ENCODE peak calls at places on chromosomes 7 and 10, in nine cellular contexts. G is mammary epithelial cell, A is PC-3, L is IMR-90, E is mesendoderm, F is hepatocyte, H is fibroblast of lung, K is HCT116, C is neuronal stem cell. J is an unnamed sample. For H3K4me1 and H3K27me3, the result is how much of the 10 kb centered on the place peaks cover.

GRCh38 chr10:70784476-70784875 is 701 bp downstream of the TBATA start:
- DNase-seq in F (no peak), G (peak), H (no peak), C (no peak), K (no peak), A (peak), E (peak), L (peak), J (peak)

GRCh38 chr10:100625821-100626220 is 90.1 kb downstream of the HIF1AN start:
- DNase-seq in A (no peak), H (no peak), L (no peak), E (peak), G (no peak), C (peak), K (no peak), F (no peak), J (no peak)

GRCh38 chr7:66366701-66367100 is 161.6 kb downstream of the TPST1 start:
- DNase-seq in F (no peak), H (no peak), A (no peak), K (no peak), G (no peak), L (no peak), C (no peak), E (peak), J (no peak)

GRCh38 chr7:27745064-27745583 is 5.2 kb downstream of the TAX1BP1 start:
- DNase-seq in C (no peak), E (peak), H (peak), G (peak), K (peak), A (peak), L (peak), F (peak), J (peak)

GRCh38 chr7:158933468-158934139 is 77.2 kb downstream of the DYNC2I1 start:
- DNase-seq in F (no peak), E (peak), G (no peak), C (no peak), A (peak), K (no peak), H (no peak), L (no peak), J (no peak)

GRCh38 chr7:106110885-106111670 is 1.0 kb downstream of the SYPL1 start:
- DNase-seq in G (no peak), A (peak), L (no peak), C (no peak), F (no peak), H (peak), K (no peak), E (no peak), J (no peak)

GRCh38 chr7:26284995-26285632 is 6.5 kb upstream of the SNX10 start:
- DNase-seq in E (peak), C (no peak), A (peak), G (peak), F (no peak), L (no peak), K (peak), H (no peak), J (no peak)

GRCh38 chr10:99235469-99235871 is at the start of gene HPSE2:
- DNase-seq in G (no peak), A (no peak), L (no peak), F (no peak), H (no peak), K (no peak), E (no peak), C (no peak), J (no peak)

GRCh38 chr7:43572516-43573049 is 10.3 kb upstream of the STK17A start:
- DNase-seq in G (peak), L (peak), E (peak), K (peak), H (peak), C (no peak), F (peak), A (peak), J (peak)

GRCh38 chr7:18386590-18386989 is 109.0 kb upstream of the HDAC9 start:
- DNase-seq in K (no peak), E (no peak), G (no peak), C (no peak), A (no peak), F (no peak), H (no peak), L (no peak), J (no peak)

GRCh38 chr7:37916673-37917660 is at the start of gene SFRP4:
- DNase-seq in A (peak), L (peak), H (peak), C (peak), K (peak), E (peak), F (peak), G (peak), J (peak)

GRCh38 chr7:81260152-81260551 is 341.3 kb upstream of the SEMA3C start:
- DNase-seq in L (peak), C (no peak), F (no peak), A (peak), H (peak), E (no peak), G (no peak), K (no peak), J (no peak)

GRCh38 chr7:2493205-2493604 is 17.0 kb upstream of the GRIFIN start:
- DNase-seq in L (peak), C (no peak), F (no peak), E (no peak), H (no peak), A (no peak), G (no peak), K (no peak), J (no peak)

DNA sequence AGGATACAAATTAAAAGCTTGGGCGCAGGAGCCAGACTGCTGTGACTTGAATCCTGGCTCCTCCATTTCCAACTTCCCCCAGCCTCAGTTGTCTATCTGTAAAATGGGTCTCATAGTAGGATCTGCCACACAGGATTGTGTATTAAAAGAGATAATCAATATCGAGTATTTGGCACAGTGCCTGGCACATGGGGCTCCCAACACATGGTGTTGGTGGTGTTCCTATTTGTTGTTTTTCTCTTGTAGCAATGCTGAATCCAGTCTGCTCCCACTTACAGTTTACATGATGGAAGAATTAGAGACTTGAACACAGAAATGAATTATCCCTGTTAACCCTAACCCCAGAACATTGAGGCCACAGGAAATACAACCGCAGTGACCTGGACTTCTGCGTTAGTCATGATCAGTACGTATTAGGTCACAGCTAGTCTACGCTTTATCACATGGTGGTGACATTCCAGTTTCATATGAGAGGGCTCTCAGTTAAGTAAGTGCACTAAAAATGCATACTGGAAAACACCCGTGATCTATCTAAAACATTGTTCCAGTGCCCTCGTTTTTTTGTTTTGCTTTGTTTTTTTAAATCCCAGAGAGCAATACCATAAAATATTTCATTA is 169.5 kb upstream of the KLF14 start:
- DNase-seq in A (peak), C (no peak), H (peak), K (no peak), L (peak), F (peak), G (peak), E (no peak), J (peak)
- H3K4me1 ChIP-seq in A (half or more), C (under half), H (under half), K (half or more), L (under half), F (under half), G (half or more), E (under half), J (half or more)

GRCh38 chr7:151413241-151413640 is 3.4 kb upstream of the WDR86 start:
- DNase-seq in F (no peak), H (no peak), E (no peak), G (no peak), A (no peak), K (no peak), C (no peak), L (no peak), J (no peak)
- H3K27me3 ChIP-seq in F (under half), H (under half), E (under half), G (under half), A (under half), K (under half), C (under half), L (half or more), J (half or more)

GRCh38 chr7:116711790-116712189 is 39.8 kb downstream of the MET start:
- DNase-seq in A (no peak), K (no peak), F (no peak), H (no peak), L (no peak), C (no peak), E (no peak), G (no peak), J (no peak)

GRCh38 chr7:116715087-116715486 is 43.1 kb downstream of the MET start:
- DNase-seq in G (no peak), H (peak), A (no peak), L (peak), C (no peak), E (peak), K (no peak), F (no peak), J (no peak)

GRCh38 chr7:116710764-116711452 is 38.9 kb downstream of the MET start:
- DNase-seq in C (no peak), G (peak), A (peak), K (no peak), L (no peak), E (no peak), F (no peak), H (no peak), J (no peak)

GRCh38 chr7:116713500-116713899 is 41.5 kb downstream of the MET start:
- DNase-seq in K (no peak), G (no peak), A (no peak), E (no peak), L (no peak), F (no peak), H (no peak), C (no peak), J (no peak)

DNA sequence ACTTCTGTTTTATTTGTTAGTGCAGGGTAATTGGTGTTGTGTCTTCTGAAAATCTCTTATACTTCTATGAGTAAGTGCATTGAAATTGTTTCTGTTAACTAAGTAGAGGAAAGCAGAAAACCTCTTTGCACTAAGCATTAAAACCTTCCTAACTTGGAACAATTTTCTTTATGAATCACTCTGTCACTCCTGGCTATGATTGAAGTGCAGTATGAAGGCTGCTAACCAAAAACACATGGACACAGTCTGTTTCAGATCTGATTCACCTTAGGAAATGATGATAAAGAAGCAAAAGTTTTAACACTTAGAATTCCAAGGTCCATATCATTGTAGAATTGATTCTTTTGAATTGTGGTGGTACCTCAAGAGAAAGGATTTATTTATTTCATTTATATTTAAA is 41.9 kb downstream of the MET start:
- DNase-seq in F (no peak), G (peak), A (peak), L (peak), K (no peak), H (peak), C (no peak), E (no peak), J (peak)
- H3K4me2 ChIP-seq in F (no peak), G (no peak), A (no peak), L (no peak), K (peak), H (peak), C (no peak), E (no peak), J (peak)

GRCh38 chr7:36116347-36117200 is 36.5 kb upstream of the EEPD1 start:
- DNase-seq in A (peak), E (no peak), L (no peak), G (peak), K (peak), H (no peak), F (no peak), C (no peak), J (peak)
- H3K4me1 ChIP-seq in A (half or more), E (under half), L (under half), G (under half), K (under half), H (under half), F (under half), C (under half), J (under half)

GRCh38 chr7:150736864-150737263 is 354 bp upstream of the GIMAP5 start:
- DNase-seq in E (no peak), K (no peak), G (no peak), F (no peak), L (no peak), C (no peak), H (no peak), A (no peak), J (no peak)

GRCh38 chr7:150737265-150738055 is at the start of gene GIMAP5:
- DNase-seq in L (no peak), E (no peak), G (no peak), K (no peak), A (no peak), F (no peak), C (no peak), H (no peak), J (no peak)

GRCh38 chr7:150740053-150740452 is 2.8 kb downstream of the GIMAP5 start:
- DNase-seq in A (no peak), C (no peak), E (no peak), H (no peak), F (no peak), L (no peak), K (no peak), G (peak), J (no peak)

GRCh38 chr7:150738092-150739044 is 1.1 kb downstream of the GIMAP5 start:
- DNase-seq in A (peak), C (no peak), E (no peak), F (no peak), K (peak), G (peak), L (no peak), H (no peak), J (no peak)

GRCh38 chr7:150739045-150739432 is 1.8 kb downstream of the GIMAP5 start:
- DNase-seq in A (no peak), H (no peak), G (no peak), L (no peak), F (no peak), K (no peak), C (no peak), E (no peak), J (no peak)
- H3K27me3 ChIP-seq in A (under half), H (under half), G (under half), L (under half), F (under half), K (half or more), C (under half), E (half or more), J (under half)

DNA sequence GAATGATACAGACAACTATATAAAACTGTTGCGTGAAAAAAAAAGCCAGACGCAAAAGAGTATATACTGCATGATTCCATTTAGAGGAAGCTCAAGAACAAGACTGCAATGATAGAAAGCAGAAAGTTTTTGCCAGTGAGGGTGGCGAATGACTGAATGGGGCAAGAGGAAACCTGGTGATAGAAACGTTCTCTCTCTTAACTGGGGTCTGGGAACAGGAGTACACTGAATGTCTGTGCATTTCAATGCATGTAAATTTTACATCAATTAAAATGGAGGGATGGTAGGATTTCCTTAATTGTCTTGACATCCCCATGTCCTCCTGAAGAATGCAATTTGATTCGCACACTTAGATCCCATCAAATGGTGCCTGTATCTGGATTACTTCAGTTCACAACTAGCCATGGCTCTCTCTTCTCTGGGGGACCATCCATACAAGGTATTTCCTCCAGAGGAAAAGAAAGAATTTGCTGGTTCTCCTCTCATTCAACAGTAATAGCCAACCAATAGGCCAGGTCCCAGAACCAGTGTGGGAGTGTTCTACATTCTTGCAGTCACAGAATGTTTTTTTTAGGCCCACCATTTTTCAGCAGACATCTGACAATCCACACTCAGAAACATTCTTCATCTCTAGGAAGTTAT is 221.0 kb upstream of the KLF14 start:
- DNase-seq in G (no peak), C (no peak), H (no peak), K (no peak), A (no peak), L (no peak), F (no peak), E (no peak), J (no peak)
- H3K4me2 ChIP-seq in G (no peak), C (no peak), H (no peak), K (peak), A (no peak), L (no peak), F (no peak), E (no peak), J (peak)

DNA sequence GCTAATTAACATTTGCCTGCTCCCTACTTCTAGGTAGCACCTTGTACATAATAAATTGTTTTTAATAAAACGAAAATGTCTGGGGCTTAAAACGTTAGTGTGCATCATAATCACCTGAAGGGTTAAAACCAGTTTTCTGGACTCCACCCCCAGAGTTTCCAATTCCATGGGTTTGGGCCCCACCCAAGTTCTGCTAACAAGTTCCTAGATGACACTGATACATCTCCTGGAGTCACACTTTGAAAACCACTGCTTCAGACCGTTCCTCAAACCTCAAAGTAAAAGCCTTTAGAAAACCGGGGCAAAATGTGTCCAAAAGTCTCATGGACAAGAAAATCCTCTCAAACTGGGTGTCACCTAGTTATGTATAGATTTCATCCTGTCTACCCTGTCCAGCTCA is 9.3 kb downstream of the OSBPL3 start:
- DNase-seq in L (no peak), A (no peak), E (no peak), K (no peak), C (no peak), G (peak), F (no peak), H (peak), J (peak)
- H3K4me1 ChIP-seq in L (under half), A (half or more), E (under half), K (half or more), C (under half), G (half or more), F (under half), H (under half), J (under half)

GRCh38 chr7:39312254-39312989 is 253.8 kb upstream of the YAE1 start:
- DNase-seq in G (no peak), F (no peak), E (no peak), L (no peak), C (no peak), A (no peak), K (no peak), H (no peak), J (no peak)
- H3K27me3 ChIP-seq in G (under half), F (under half), E (under half), L (under half), C (under half), A (half or more), K (half or more), H (under half), J (under half)

DNA sequence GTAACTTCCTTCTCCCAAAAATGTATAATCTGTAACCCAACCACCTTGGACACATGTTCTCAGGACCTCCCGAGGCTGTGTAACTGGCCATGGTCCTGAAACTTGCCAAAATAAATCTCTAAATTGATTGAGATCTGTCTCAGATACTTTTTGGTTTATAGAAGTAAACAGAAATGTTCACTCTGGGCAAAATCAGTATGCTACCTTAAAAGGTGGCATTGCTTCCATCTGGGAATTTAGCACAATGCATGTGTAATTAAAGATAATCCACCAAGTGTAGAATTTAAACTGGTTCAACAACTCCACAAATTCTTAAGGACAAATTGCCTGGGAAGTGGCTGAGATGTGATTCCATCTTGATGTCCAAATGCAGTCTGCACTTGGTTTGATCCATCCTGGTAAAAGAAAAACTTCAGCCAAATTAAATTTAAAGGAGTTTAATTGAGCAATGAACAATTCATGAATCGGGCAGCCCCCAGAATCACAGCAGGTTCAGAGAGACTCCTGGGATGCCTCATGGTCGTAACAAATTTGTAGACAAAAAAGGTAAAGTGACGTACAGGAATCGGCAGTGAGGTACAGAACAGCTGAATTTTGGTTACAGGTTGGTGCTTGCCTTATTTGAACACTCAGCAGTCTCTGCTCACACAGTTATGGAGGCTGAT is 102.6 kb upstream of the PFKP start:
- DNase-seq in A (no peak), C (peak), G (no peak), E (peak), K (no peak), H (no peak), F (no peak), L (no peak), J (no peak)
- H3K4me2 ChIP-seq in A (no peak), C (no peak), G (no peak), E (no peak), K (no peak), H (no peak), F (no peak), L (no peak), J (no peak)